ENCODE peak calls at places on chromosomes 5 and 9, in six cellular contexts. D is K562, G is GM12878, W is HepG2, X is GM12891, N is H1. Z is an unnamed sample.

GRCh38 chr5:52840286-52841050 is 52.8 kb downstream of the ITGA1 start:
- DNase-seq in X (no peak), D (no peak), W (no peak), G (no peak), N (no peak), Z (no peak)

GRCh38 chr9:96619491-96620154 is at the start of gene CDC14B:
- DNase-seq in D (peak), N (peak), X (peak), G (no peak), W (peak), Z (peak)

GRCh38 chr9:105994970-105995369 is 300.6 kb downstream of the TMEM38B start:
- DNase-seq in D (no peak), W (no peak), G (no peak), X (no peak), N (no peak), Z (no peak)

GRCh38 chr5:58016329-58016728 is 443.6 kb downstream of the PLK2 start:
- DNase-seq in W (no peak), N (no peak), D (no peak), G (no peak), X (no peak), Z (no peak)

GRCh38 chr9:89896806-89897340 is 292.1 kb downstream of the GADD45G start:
- DNase-seq in W (no peak), X (no peak), N (no peak), G (no peak), D (no peak), Z (no peak)

GRCh38 chr5:81778642-81779041 is 27.7 kb upstream of the SSBP2 start:
- DNase-seq in G (no peak), W (no peak), D (no peak), N (no peak), X (no peak), Z (no peak)

GRCh38 chr5:62690421-62690820 is 111.8 kb downstream of the LRRC70 start:
- DNase-seq in X (no peak), W (no peak), G (no peak), D (no peak), N (no peak), Z (no peak)

GRCh38 chr9:28770827-28771226 is 1197.5 kb upstream of the C9orf72 start:
- DNase-seq in G (no peak), X (no peak), W (no peak), D (no peak), N (no peak), Z (no peak)

GRCh38 chr5:148725675-148726074 is 71.3 kb upstream of the HTR4 start:
- DNase-seq in D (no peak), X (no peak), G (no peak), W (no peak), N (no peak), Z (no peak)

DNA sequence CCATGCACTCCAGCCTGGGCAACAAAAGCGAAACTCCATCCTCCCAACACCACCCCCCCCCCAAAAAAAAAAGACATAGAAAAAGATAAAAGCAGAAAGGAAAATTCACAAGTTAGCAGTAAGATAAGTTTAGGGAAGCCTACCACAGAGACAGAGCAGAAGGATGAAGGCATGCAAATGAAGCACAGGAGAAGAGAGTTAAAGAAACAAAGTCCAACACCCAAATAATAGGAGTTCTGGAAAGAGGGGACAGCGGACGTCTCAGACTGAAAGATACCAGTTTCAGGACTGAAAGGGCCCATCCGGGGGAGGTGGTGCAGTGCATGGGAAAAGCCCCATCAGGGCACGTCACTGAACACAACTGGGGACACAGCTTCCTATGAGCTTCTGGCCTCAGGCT is 54.3 kb downstream of the OTULIN start:
- DNase-seq in D (no peak), W (no peak), N (no peak), X (no peak), G (no peak), Z (no peak)
- TF ChIP-seq TAF1 in D (no peak), W (no peak), N (no peak), X (no peak), G (no peak), Z (no peak)

GRCh38 chr5:127293373-127293772 is 2.8 kb downstream of the MEGF10 start:
- DNase-seq in X (no peak), G (no peak), D (no peak), W (no peak), N (no peak), Z (no peak)

GRCh38 chr5:127288676-127289075 is 1.9 kb upstream of the MEGF10 start:
- DNase-seq in D (no peak), G (no peak), W (no peak), X (no peak), N (no peak), Z (no peak)

GRCh38 chr5:127292030-127292735 is 1.6 kb downstream of the MEGF10 start:
- DNase-seq in N (no peak), X (no peak), G (no peak), D (no peak), W (no peak), Z (no peak)

GRCh38 chr5:127290946-127291763 is 559 bp downstream of the MEGF10 start:
- DNase-seq in N (no peak), X (no peak), D (no peak), G (no peak), W (no peak), Z (no peak)

GRCh38 chr5:127290019-127290945 is at the start of gene MEGF10:
- DNase-seq in X (peak), W (peak), N (no peak), G (no peak), D (peak), Z (peak)
- TF ChIP-seq POLR2AphosphoS5 in X (no peak), W (no peak), N (peak), G (no peak), D (no peak), Z (no peak)

GRCh38 chr5:149731617-149732400 is 1.7 kb downstream of the PPARGC1B start:
- DNase-seq in D (peak), X (peak), N (peak), G (peak), W (no peak), Z (peak)
- TF ChIP-seq POLR2A in D (peak), X (peak), N (no peak), G (peak), W (no peak), Z (peak)

DNA sequence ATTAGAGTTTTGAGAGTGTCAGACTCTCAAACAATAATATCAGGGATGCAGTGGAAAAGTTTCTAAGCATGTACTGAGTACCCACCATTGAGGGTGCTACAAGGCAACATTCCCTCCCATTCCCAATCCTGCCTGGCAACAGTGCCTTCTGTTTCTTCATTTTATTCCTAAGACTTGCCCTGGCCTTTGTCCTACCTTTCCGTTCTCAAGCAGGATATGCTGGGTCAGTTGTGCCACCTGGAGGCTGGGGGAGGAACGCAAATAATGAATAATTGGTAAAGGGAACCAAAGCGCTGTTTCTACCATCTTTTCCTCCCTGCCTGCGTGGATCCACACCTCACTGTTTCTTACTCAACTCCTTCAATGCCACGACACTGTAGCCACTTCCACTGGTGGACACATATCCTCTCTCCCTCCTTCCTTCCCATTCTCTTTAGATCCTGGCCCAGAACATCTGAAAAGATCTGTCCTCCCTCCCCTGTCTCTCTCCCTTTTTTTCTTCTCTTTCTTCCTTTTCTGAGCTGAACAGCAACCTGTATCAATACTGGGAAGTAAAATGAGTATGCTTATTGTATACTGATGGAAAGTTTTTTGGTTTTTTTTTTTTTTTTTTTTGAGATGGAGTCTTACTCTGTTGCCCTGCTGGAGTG is 149.5 kb downstream of the C9orf152 start:
- DNase-seq in X (no peak), G (no peak), N (peak), D (no peak), W (peak), Z (no peak)
- TF ChIP-seq TAF1 in X (no peak), G (no peak), N (no peak), D (no peak), W (no peak), Z (no peak)

GRCh38 chr5:16538001-16538400 is 72.4 kb upstream of the ZNF622 start:
- DNase-seq in W (no peak), D (no peak), N (no peak), G (no peak), X (no peak), Z (no peak)

GRCh38 chr5:16536818-16537217 is 71.2 kb upstream of the ZNF622 start:
- DNase-seq in N (no peak), G (no peak), D (no peak), W (no peak), X (no peak), Z (no peak)

GRCh38 chr5:16536246-16536645 is 70.6 kb upstream of the ZNF622 start:
- DNase-seq in G (no peak), X (no peak), D (no peak), W (peak), N (no peak), Z (no peak)

GRCh38 chr5:16540421-16540820 is 74.8 kb upstream of the ZNF622 start:
- DNase-seq in W (no peak), X (no peak), D (no peak), G (no peak), N (no peak), Z (no peak)

GRCh38 chr5:16539169-16539666 is 73.6 kb upstream of the ZNF622 start:
- DNase-seq in G (no peak), W (peak), D (no peak), N (no peak), X (no peak), Z (no peak)
- TF ChIP-seq POLR2AphosphoS5 in G (no peak), W (no peak), D (no peak), N (no peak), X (no peak), Z (no peak)

DNA sequence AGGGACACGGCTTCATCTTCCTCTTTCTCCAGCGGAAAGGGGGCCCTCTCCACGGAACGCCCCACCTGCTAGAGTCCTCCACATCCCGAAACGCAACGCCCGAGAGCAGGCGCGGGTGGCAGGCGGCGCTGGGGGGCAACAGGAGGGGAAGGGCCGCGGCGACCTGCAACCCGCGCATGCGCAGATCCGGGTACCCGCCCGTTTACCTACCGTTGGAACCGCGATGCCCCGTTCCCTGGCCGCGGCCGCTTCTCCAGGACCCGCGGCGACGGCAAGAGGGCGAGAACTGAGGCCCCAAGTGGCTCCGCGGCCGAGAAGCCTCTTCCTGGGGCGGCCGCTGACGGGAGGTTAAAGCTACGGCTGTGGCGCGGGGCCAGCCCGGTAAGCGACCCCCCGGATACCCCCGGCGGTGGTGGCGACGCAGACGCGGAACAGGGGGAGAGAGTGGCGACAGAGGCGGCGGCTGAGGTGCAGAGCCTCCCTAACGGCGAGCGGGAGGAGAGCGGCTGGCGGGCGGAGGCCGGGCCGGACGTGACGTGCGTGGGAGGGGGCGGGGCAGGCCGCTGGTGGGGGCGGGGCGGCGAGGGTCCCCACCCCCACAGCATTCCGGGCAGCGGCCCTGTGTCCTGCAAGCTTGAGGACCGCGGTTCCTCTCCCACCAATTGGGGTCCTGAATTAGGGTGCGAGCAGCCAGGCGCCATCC is at the start of gene FAM13B:
- DNase-seq in G (no peak), W (peak), N (peak), X (peak), D (peak), Z (peak)
- TF ChIP-seq POLR2A in G (peak), W (peak), N (peak), X (peak), D (peak), Z (peak)

DNA sequence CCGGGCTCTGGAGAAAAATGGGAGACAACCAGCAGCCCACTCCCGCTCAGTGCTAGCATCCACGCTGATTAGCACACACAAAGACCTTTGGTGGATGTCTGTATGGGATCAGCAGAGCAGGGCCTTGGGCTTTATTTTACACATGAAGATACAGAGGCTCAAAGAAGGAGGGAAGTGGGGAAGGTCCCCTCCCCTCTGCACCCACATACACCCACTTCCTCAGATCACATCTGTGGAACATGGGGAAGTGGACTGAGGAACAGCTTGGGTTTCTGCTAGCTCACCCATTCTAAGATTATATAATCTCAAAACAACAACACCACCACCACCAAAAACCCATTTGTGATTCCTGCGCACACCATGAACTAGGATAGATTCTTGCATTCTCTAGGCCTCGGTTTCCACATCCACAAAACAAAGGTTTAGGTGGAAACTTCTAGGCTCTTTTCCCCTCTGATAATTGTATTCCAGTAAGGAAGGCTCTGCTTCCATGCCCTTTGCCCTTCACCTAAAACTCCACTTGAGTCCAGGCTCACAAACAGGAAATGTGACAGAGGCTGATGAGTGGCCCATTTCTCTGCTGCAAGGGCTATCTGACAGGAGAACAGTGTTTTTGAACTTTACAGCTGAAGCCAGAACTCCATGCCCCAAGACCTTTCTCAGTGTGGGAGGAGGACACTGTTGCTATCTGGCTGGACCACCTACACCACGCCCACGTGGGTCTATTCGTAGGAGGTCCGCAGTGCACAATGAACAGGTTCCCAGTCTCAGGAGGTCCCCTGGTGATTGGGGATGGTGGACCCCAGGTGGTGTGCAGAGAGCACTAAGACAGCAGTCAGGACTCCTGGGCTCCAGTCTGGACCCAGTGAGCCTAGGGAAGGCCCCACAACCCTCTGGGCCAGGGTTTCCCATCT is 13.8 kb downstream of the GGTA1 start:
- DNase-seq in X (no peak), G (no peak), W (no peak), D (peak), N (no peak), Z (no peak)
- TF ChIP-seq TAF1 in X (no peak), G (no peak), W (no peak), D (no peak), N (no peak), Z (no peak)

DNA sequence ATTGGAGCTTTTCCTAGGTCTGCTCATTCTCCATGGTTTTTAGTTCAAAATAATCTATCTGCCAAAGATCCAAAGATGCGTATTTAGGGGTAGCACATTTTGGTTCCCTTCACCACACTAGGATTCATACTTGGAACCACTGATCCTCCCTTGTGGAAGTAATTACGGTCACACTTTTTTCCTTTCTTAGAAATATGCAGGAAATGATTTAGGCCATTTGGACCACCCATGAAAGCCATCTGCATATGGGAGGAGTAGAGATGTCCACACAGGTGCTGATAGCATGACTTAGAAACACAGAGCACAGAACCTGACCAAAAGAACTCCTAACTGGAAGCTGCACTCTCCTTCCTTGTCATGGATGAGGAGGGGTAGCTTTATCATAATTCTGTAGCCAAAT is 105.9 kb upstream of the RAI14 start:
- DNase-seq in G (no peak), D (no peak), N (no peak), X (no peak), W (no peak), Z (no peak)
- TF ChIP-seq POLR2AphosphoS5 in G (no peak), D (no peak), N (no peak), X (no peak), W (no peak), Z (no peak)

Z was measured in GM12892.